ENCODE peak calls at places on chromosomes 16 and 17, in four cellular contexts. One of them, this sample, is unnamed.

GRCh38 chr16:46915483-46916025 is 31.4 kb downstream of the GPT2 start:
- DNase-seq in mesenchymal stem cell: no peak
- DNase-seq in neuronal stem cell: no peak
- DNase-seq in IMR-90: no peak
- DNase-seq in this sample: no peak

GRCh38 chr17:282912-283882 is 69.4 kb downstream of the RPH3AL start:
- DNase-seq in IMR-90: no peak
- DNase-seq in mesenchymal stem cell: no peak
- DNase-seq in neuronal stem cell: no peak
- DNase-seq in this sample: no peak

GRCh38 chr17:57868007-57868774 is 18.3 kb upstream of the MRPS23 start:
- DNase-seq in IMR-90: peak
- DNase-seq in mesenchymal stem cell: peak
- DNase-seq in neuronal stem cell: peak
- DNase-seq in this sample: peak

GRCh38 chr16:24761526-24761925 is 32.1 kb downstream of the TNRC6A start:
- DNase-seq in neuronal stem cell: no peak
- DNase-seq in IMR-90: no peak
- DNase-seq in mesenchymal stem cell: no peak
- DNase-seq in this sample: no peak

GRCh38 chr17:57006040-57006439 is 28.1 kb downstream of the SCPEP1 start:
- DNase-seq in mesenchymal stem cell: no peak
- DNase-seq in neuronal stem cell: no peak
- DNase-seq in IMR-90: no peak
- DNase-seq in this sample: no peak

GRCh38 chr17:64534187-64534586 is 27.4 kb downstream of the CEP95 start:
- DNase-seq in mesenchymal stem cell: no peak
- DNase-seq in IMR-90: no peak
- DNase-seq in neuronal stem cell: no peak
- DNase-seq in this sample: no peak

GRCh38 chr17:31425646-31426045 is 34.2 kb downstream of the RAB11FIP4 start:
- DNase-seq in neuronal stem cell: no peak
- DNase-seq in mesenchymal stem cell: no peak
- DNase-seq in IMR-90: no peak
- DNase-seq in this sample: no peak

GRCh38 chr16:87540072-87540976 is 47.5 kb upstream of the ZCCHC14 start:
- DNase-seq in mesenchymal stem cell: no peak
- DNase-seq in IMR-90: no peak
- DNase-seq in neuronal stem cell: no peak
- DNase-seq in this sample: no peak

GRCh38 chr16:28592979-28593553 is 3.8 kb downstream of the SULT1A2 start:
- DNase-seq in mesenchymal stem cell: no peak
- DNase-seq in neuronal stem cell: no peak
- DNase-seq in IMR-90: no peak
- DNase-seq in this sample: no peak

GRCh38 chr16:49652441-49653175 is 203.3 kb downstream of the ZNF423 start:
- DNase-seq in IMR-90: no peak
- DNase-seq in mesenchymal stem cell: peak
- DNase-seq in neuronal stem cell: no peak
- DNase-seq in this sample: no peak

GRCh38 chr16:66923866-66924265 is 1.5 kb downstream of the RRAD start:
- DNase-seq in IMR-90: no peak
- DNase-seq in mesenchymal stem cell: no peak
- DNase-seq in neuronal stem cell: no peak
- DNase-seq in this sample: no peak

GRCh38 chr17:8707591-8708453 is 36.8 kb downstream of the CCDC42 start:
- DNase-seq in mesenchymal stem cell: peak
- DNase-seq in IMR-90: no peak
- DNase-seq in neuronal stem cell: no peak
- DNase-seq in this sample: peak

GRCh38 chr17:45705123-45706009 is 78.8 kb upstream of the CRHR1 start:
- DNase-seq in neuronal stem cell: no peak
- DNase-seq in IMR-90: peak
- DNase-seq in mesenchymal stem cell: no peak
- DNase-seq in this sample: no peak

GRCh38 chr16:16021646-16021987 is 72.2 kb downstream of the ABCC1 start:
- DNase-seq in mesenchymal stem cell: no peak
- DNase-seq in IMR-90: no peak
- DNase-seq in neuronal stem cell: no peak
- DNase-seq in this sample: no peak

GRCh38 chr17:30477083-30477757 is at the start of gene GOSR1:
- DNase-seq in neuronal stem cell: peak
- DNase-seq in mesenchymal stem cell: peak
- DNase-seq in IMR-90: peak
- DNase-seq in this sample: peak

GRCh38 chr16:28204211-28204610 is 7.6 kb downstream of the XPO6 start:
- DNase-seq in neuronal stem cell: no peak
- DNase-seq in IMR-90: no peak
- DNase-seq in mesenchymal stem cell: no peak
- DNase-seq in this sample: no peak

GRCh38 chr17:72850410-72850809 is 242.1 kb downstream of the SLC39A11 start:
- DNase-seq in mesenchymal stem cell: no peak
- DNase-seq in neuronal stem cell: no peak
- DNase-seq in IMR-90: peak
- DNase-seq in this sample: no peak

GRCh38 chr17:78959803-78960202 is 19.9 kb downstream of the LGALS3BP start:
- DNase-seq in mesenchymal stem cell: no peak
- DNase-seq in neuronal stem cell: no peak
- DNase-seq in IMR-90: no peak
- DNase-seq in this sample: peak

GRCh38 chr17:14396542-14396941 is 95.7 kb downstream of the HS3ST3B1 start:
- DNase-seq in neuronal stem cell: no peak
- DNase-seq in IMR-90: peak
- DNase-seq in mesenchymal stem cell: peak
- DNase-seq in this sample: no peak

GRCh38 chr17:32331243-32332040 is 10.5 kb downstream of the C17orf75 start:
- DNase-seq in neuronal stem cell: no peak
- DNase-seq in mesenchymal stem cell: peak
- DNase-seq in IMR-90: no peak
- DNase-seq in this sample: no peak

GRCh38 chr16:24151482-24151939 is 104.6 kb upstream of the CACNG3 start:
- DNase-seq in IMR-90: peak
- DNase-seq in neuronal stem cell: no peak
- DNase-seq in mesenchymal stem cell: peak
- DNase-seq in this sample: no peak

GRCh38 chr16:74892574-74893461 is 92.1 kb downstream of the WDR59 start:
- DNase-seq in neuronal stem cell: no peak
- DNase-seq in mesenchymal stem cell: no peak
- DNase-seq in IMR-90: no peak
- DNase-seq in this sample: no peak

GRCh38 chr16:82580293-82580900 is 46.4 kb upstream of the CDH13 start:
- DNase-seq in neuronal stem cell: no peak
- DNase-seq in IMR-90: no peak
- DNase-seq in mesenchymal stem cell: no peak
- DNase-seq in this sample: no peak

GRCh38 chr16:6643083-6643686 is 689.5 kb upstream of the RBFOX1 start:
- DNase-seq in mesenchymal stem cell: peak
- DNase-seq in IMR-90: peak
- DNase-seq in neuronal stem cell: peak
- DNase-seq in this sample: peak

GRCh38 chr16:56841233-56841632 is 23.8 kb upstream of the SLC12A3 start:
- DNase-seq in IMR-90: peak
- DNase-seq in neuronal stem cell: no peak
- DNase-seq in mesenchymal stem cell: no peak
- DNase-seq in this sample: no peak

GRCh38 chr16:30003670-30004423 is 7.0 kb downstream of the DOC2A start:
- DNase-seq in neuronal stem cell: no peak
- DNase-seq in IMR-90: no peak
- DNase-seq in mesenchymal stem cell: no peak
- DNase-seq in this sample: no peak

GRCh38 chr17:10803830-10804498 is at the start of gene TMEM238L:
- DNase-seq in mesenchymal stem cell: no peak
- DNase-seq in neuronal stem cell: no peak
- DNase-seq in IMR-90: no peak
- DNase-seq in this sample: no peak

GRCh38 chr16:57432505-57432904 is 14.7 kb downstream of the CIAPIN1 start:
- DNase-seq in mesenchymal stem cell: no peak
- DNase-seq in IMR-90: no peak
- DNase-seq in neuronal stem cell: no peak
- DNase-seq in this sample: no peak

GRCh38 chr17:7880076-7880868 is 8.3 kb upstream of the CHD3 start:
- DNase-seq in neuronal stem cell: no peak
- DNase-seq in IMR-90: no peak
- DNase-seq in mesenchymal stem cell: no peak
- DNase-seq in this sample: no peak

DNA sequence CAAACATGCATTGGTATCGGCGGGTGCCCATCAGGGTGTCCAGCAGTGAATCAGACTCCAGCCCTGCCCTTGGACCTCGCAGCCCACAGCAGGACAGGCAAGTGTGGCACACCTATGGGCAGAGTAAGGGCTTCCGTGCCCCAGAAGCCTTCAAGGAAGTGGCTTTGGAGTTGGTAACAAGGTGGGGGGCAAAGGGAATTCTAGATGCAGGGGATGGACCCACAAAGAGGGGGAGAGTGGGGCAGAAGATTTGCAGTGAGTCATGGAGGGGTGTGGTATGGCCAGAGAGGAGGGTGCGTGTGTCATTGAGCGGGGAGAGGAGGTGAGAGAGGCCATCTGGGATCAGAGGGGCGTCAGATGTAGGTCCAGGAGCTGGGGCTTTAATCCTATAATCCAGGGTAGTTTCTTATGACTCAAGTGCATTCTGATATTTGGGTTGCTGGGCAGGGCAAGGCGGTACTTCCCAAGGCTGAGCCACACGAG is 8.5 kb upstream of the SPNS2 start:
- DNase-seq in neuronal stem cell: no peak
- DNase-seq in mesenchymal stem cell: no peak
- DNase-seq in IMR-90: no peak
- DNase-seq in this sample: no peak
- H3K14ac ChIP-seq in neuronal stem cell: no peak
- H3K14ac ChIP-seq in mesenchymal stem cell: no peak
- H3K14ac ChIP-seq in IMR-90: no peak
- H3K14ac ChIP-seq in this sample: no peak

DNA sequence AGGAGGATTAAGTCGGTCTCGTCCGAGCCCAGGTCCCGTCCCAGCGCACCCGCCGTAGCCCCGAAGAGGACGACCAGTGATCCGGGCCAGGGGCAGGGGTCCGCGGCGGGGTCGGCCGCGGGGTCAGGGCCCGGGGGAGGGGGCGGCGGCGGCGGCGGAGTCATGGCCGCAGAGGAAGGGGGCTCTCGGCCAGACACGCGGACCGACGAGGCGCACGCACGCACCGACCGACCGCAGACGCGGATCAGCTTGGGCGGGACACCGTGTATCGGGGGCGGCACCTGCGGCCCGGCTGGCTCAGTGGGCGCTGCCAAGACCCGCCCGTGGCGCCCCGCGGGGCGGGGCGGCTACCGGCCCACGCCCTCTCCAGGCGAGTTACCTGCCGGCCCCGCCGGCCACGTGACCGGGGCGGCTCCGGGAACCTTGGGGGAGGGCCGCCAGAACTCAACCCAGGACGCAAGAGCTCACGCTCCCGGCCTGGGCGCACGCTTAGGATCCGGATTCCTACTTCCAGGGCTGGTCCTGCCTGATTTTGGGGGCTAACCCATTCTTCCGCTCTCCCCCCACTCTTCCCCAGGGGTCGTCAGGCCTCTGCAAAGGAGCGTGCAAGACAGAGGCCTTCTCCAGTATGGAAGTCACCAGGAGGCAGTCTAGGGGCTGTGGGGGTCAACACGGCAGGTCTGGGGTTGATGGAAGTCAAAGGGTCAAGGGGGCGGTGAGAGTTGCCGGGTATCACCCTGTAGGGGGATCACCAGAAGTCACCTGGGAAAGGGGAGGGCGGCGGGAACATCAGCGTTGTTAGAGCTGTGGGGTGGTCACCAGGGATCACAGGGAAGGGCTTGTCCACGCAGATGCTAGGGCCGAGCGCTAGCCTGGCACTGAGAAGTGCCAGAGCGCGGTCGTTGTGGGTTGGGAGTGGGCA is at the start of gene ESRP2:
- DNase-seq in neuronal stem cell: no peak
- DNase-seq in IMR-90: no peak
- DNase-seq in mesenchymal stem cell: no peak
- DNase-seq in this sample: peak
- H3K14ac ChIP-seq in neuronal stem cell: peak
- H3K14ac ChIP-seq in IMR-90: peak
- H3K14ac ChIP-seq in mesenchymal stem cell: no peak
- H3K14ac ChIP-seq in this sample: peak

GRCh38 chr16:86145669-86146068 is 246.7 kb downstream of the IRF8 start:
- DNase-seq in IMR-90: no peak
- DNase-seq in neuronal stem cell: no peak
- DNase-seq in mesenchymal stem cell: no peak
- DNase-seq in this sample: no peak

GRCh38 chr16:86156155-86156554 is 257.2 kb downstream of the IRF8 start:
- DNase-seq in mesenchymal stem cell: no peak
- DNase-seq in neuronal stem cell: no peak
- DNase-seq in IMR-90: no peak
- DNase-seq in this sample: no peak

GRCh38 chr16:86151372-86151950 is 252.5 kb downstream of the IRF8 start:
- DNase-seq in mesenchymal stem cell: no peak
- DNase-seq in IMR-90: no peak
- DNase-seq in neuronal stem cell: no peak
- DNase-seq in this sample: no peak

GRCh38 chr16:86150646-86151371 is 251.8 kb downstream of the IRF8 start:
- DNase-seq in mesenchymal stem cell: no peak
- DNase-seq in neuronal stem cell: no peak
- DNase-seq in IMR-90: no peak
- DNase-seq in this sample: no peak
- H3K14ac ChIP-seq in mesenchymal stem cell: no peak
- H3K14ac ChIP-seq in neuronal stem cell: peak
- H3K14ac ChIP-seq in IMR-90: peak
- H3K14ac ChIP-seq in this sample: no peak

GRCh38 chr16:14629919-14630619 is at the start of gene PARN:
- DNase-seq in IMR-90: peak
- DNase-seq in mesenchymal stem cell: peak
- DNase-seq in neuronal stem cell: peak
- DNase-seq in this sample: peak
- H3K14ac ChIP-seq in IMR-90: peak
- H3K14ac ChIP-seq in mesenchymal stem cell: peak
- H3K14ac ChIP-seq in neuronal stem cell: peak
- H3K14ac ChIP-seq in this sample: peak

GRCh38 chr17:43578699-43579569 is 32.8 kb upstream of the ETV4 start:
- DNase-seq in mesenchymal stem cell: peak
- DNase-seq in neuronal stem cell: no peak
- DNase-seq in IMR-90: peak
- DNase-seq in this sample: peak
- H3K14ac ChIP-seq in mesenchymal stem cell: no peak
- H3K14ac ChIP-seq in neuronal stem cell: no peak
- H3K14ac ChIP-seq in IMR-90: peak
- H3K14ac ChIP-seq in this sample: peak

DNA sequence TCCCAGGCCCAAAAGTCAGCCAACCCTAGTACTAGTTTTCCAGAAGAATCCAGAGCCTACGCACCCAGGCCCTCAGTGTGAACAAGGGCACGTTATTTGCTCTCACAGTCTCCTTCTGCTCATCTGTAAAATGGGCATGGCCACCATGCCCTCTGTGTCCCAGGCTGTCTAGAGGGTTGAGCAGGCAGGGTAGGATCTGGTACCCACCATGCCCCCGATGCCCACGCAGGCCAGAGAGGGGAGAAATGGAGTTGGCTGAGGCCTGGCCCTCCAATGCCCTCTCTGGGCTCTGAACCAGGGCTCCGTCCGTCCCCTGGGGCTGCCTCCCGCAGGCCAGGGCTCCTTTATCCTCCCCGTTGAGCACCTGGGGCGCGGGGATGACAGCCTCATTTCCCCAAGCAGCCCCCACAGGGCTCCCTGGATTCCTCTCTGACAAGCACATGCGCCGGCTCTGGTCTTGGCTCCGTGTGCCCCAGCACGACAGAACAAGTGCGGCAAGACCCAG is 9.1 kb upstream of the BAHCC1 start:
- DNase-seq in neuronal stem cell: no peak
- DNase-seq in IMR-90: no peak
- DNase-seq in mesenchymal stem cell: no peak
- DNase-seq in this sample: peak
- H3K14ac ChIP-seq in neuronal stem cell: peak
- H3K14ac ChIP-seq in IMR-90: peak
- H3K14ac ChIP-seq in mesenchymal stem cell: no peak
- H3K14ac ChIP-seq in this sample: no peak